ENCODE peak calls at places on chromosomes 16 and 17, in five cellular contexts. C is stomach; R is CD8-positive, alpha-beta memory T cell; A is Peyer's patch; P is activated T-helper 1 cell treated with Interleukin-2 at 50 U/mL for 16 hours. B is an unnamed sample.
A peak's percentile ranks its signal among the peaks of the same experiment; 100 is the strongest.

GRCh38 chr16:87765473-87765775 is 362 bp downstream of the KLHDC4 start:
- DNase-seq in C (no peak), P (peak; percentile 39), R (no peak), A (no peak), B (no peak)

GRCh38 chr17:79835470-79835899 is 3.8 kb downstream of the CBX4 start:
- DNase-seq in R (no peak), C (no peak), P (no peak), A (no peak), B (no peak)

GRCh38 chr16:16940351-16940750 is 530.4 kb downstream of the XYLT1 start:
- DNase-seq in A (no peak), P (no peak), R (no peak), C (no peak), B (no peak)

GRCh38 chr17:51827140-51827539 is 331.4 kb downstream of the CA10 start:
- DNase-seq in R (no peak), A (no peak), C (no peak), P (no peak), B (no peak)

GRCh38 chr16:1317479-1318267 is 8.2 kb downstream of the UBE2I start:
- DNase-seq in A (no peak), C (no peak), P (no peak), R (no peak), B (no peak)

GRCh38 chr16:80754479-80754878 is 49.9 kb downstream of the CDYL2 start:
- DNase-seq in C (no peak), A (no peak), R (no peak), P (no peak), B (no peak)

GRCh38 chr17:40480501-40481003 is 20.9 kb downstream of the TNS4 start:
- DNase-seq in R (peak; percentile 96), C (peak; percentile 30), A (peak; percentile 73), P (peak; percentile 80), B (no peak)

GRCh38 chr16:62010186-62010585 is 26.1 kb downstream of the CDH8 start:
- DNase-seq in P (no peak), C (no peak), A (no peak), R (no peak), B (no peak)

GRCh38 chr17:4625181-4625601 is 16.3 kb downstream of the ALOX15 start:
- DNase-seq in R (no peak), A (no peak), P (no peak), C (no peak), B (no peak)

GRCh38 chr17:19977360-19978205 is at the start of gene AKAP10:
- DNase-seq in A (peak; percentile 97), R (peak; percentile 86), P (peak; percentile 85), C (peak; percentile 95), B (peak; percentile 55)

GRCh38 chr16:48608452-48608851 is 1.5 kb downstream of the N4BP1 start:
- DNase-seq in P (no peak), C (no peak), R (peak; percentile 64), A (no peak), B (no peak)

GRCh38 chr17:74368341-74369152 is 1.2 kb downstream of the GPR142 start:
- DNase-seq in C (peak; percentile 82), R (peak; percentile 45), P (peak; percentile 58), A (peak; percentile 88), B (no peak)

GRCh38 chr16:5012887-5013286 is 20.8 kb downstream of the NAGPA start:
- DNase-seq in R (no peak), C (no peak), P (no peak), A (no peak), B (no peak)

GRCh38 chr17:31397256-31397939 is 5.9 kb downstream of the RAB11FIP4 start:
- DNase-seq in A (peak; percentile 25), R (no peak), P (no peak), C (no peak), B (no peak)

GRCh38 chr17:37220609-37220953 is 155.2 kb upstream of the C17orf78 start:
- DNase-seq in R (no peak), C (no peak), A (peak; percentile 48), P (no peak), B (no peak)